ENCODE peak calls at places on chromosomes 12 and 14, in five cellular contexts. P, C, B, V and X are unnamed samples. For H3K27me3, the result is how much of the 10 kb centered on the place peaks cover.

GRCh38 chr14:61950340-61950739 is 188.1 kb downstream of the SNAPC1 start:
- DNase-seq in P (no peak), C (no peak), B (no peak), V (peak), X (no peak)

GRCh38 chr12:6224550-6224949 is 24.4 kb downstream of the CD9 start:
- DNase-seq in P (no peak), C (no peak), B (peak), V (no peak), X (no peak)

GRCh38 chr12:49293056-49293956 is 1.6 kb upstream of the PRPH start:
- DNase-seq in P (no peak), C (peak), B (no peak), V (no peak), X (no peak)

GRCh38 chr12:46657416-46658411 is 168.1 kb downstream of the SLC38A4 start:
- DNase-seq in P (no peak), C (no peak), B (no peak), V (peak), X (no peak)

GRCh38 chr14:36504805-36505192 is 15.2 kb downstream of the NKX2-1 start:
- DNase-seq in P (no peak), C (peak), B (no peak), V (no peak), X (no peak)

GRCh38 chr14:26597136-26598080 is at the start of gene NOVA1:
- DNase-seq in P (peak), C (peak), B (peak), V (peak), X (peak)

GRCh38 chr12:52243264-52243773 is 10.3 kb downstream of the KRT7 start:
- DNase-seq in P (no peak), C (no peak), B (no peak), V (peak), X (no peak)

GRCh38 chr14:61662437-61663311 is 32.6 kb upstream of the HIF1A start:
- DNase-seq in P (no peak), C (peak), B (no peak), V (peak), X (no peak)

GRCh38 chr12:30691122-30691879 is 4.4 kb downstream of the IPO8 start:
- DNase-seq in P (no peak), C (no peak), B (no peak), V (peak), X (no peak)

GRCh38 chr12:47903151-47903611 is 1.6 kb downstream of the VDR start:
- DNase-seq in P (no peak), C (no peak), B (no peak), V (peak), X (no peak)

GRCh38 chr12:45357547-45358417 is 141.9 kb downstream of the ANO6 start:
- DNase-seq in P (no peak), C (no peak), B (peak), V (peak), X (no peak)

GRCh38 chr12:27198036-27198435 is 46.0 kb upstream of the STK38L start:
- DNase-seq in P (no peak), C (no peak), B (peak), V (peak), X (no peak)

DNA sequence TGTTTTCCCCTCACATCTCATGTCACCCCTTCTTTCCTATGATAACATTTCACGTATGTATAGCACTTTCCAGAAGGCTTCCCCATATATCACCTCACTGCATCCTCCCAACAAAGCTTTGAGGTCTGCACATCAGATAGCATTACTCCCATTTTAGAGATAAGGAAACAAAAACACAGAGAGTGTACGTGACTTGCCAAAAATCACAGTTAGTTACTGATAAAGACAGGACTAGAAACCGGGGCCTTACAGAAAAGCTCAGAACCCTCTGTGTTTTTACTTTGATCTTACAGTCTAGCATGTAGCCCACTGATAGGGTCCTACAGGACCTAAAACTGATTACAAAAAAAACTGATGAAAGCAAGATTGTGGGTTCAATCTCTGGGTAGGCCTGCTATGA is 202.9 kb upstream of the CDKN3 start:
- DNase-seq in P (no peak), C (no peak), B (no peak), V (no peak), X (no peak)
- H3K27me3 ChIP-seq in P (under half), C (under half), B (under half), V (under half), X (under half)

GRCh38 chr14:105195533-105196227 is 14.6 kb upstream of the NUDT14 start:
- DNase-seq in P (peak), C (peak), B (no peak), V (no peak), X (no peak)

GRCh38 chr14:105199093-105199492 is 18.0 kb upstream of the NUDT14 start:
- DNase-seq in P (no peak), C (no peak), B (no peak), V (no peak), X (no peak)

GRCh38 chr14:105196228-105196960 is 15.3 kb upstream of the NUDT14 start:
- DNase-seq in P (peak), C (peak), B (no peak), V (no peak), X (no peak)

GRCh38 chr14:105198588-105198987 is 17.5 kb upstream of the NUDT14 start:
- DNase-seq in P (no peak), C (no peak), B (no peak), V (no peak), X (no peak)

GRCh38 chr14:105197274-105197673 is 16.2 kb upstream of the NUDT14 start:
- DNase-seq in P (peak), C (peak), B (no peak), V (peak), X (no peak)
- H3K27me3 ChIP-seq in P (under half), C (under half), B (under half), V (half or more), X (half or more)

GRCh38 chr12:109705291-109705690 is 8.3 kb upstream of the FAM222A start:
- DNase-seq in P (no peak), C (no peak), B (no peak), V (no peak), X (no peak)
- H3K27me3 ChIP-seq in P (under half), C (under half), B (under half), V (under half), X (under half)

GRCh38 chr12:57741413-57741789 is 2.9 kb upstream of the AGAP2 start:
- DNase-seq in P (no peak), C (no peak), B (no peak), V (no peak), X (no peak)
- H3K27me3 ChIP-seq in P (under half), C (half or more), B (under half), V (under half), X (under half)

GRCh38 chr14:58276208-58276607 is 22.1 kb upstream of the ARID4A start:
- DNase-seq in P (no peak), C (no peak), B (no peak), V (no peak), X (no peak)

GRCh38 chr14:58272589-58273372 is 25.6 kb upstream of the ARID4A start:
- DNase-seq in P (no peak), C (no peak), B (no peak), V (no peak), X (no peak)

GRCh38 chr14:58275527-58276190 is 22.7 kb upstream of the ARID4A start:
- DNase-seq in P (no peak), C (no peak), B (no peak), V (peak), X (no peak)

GRCh38 chr14:58270628-58271027 is 26.0 kb downstream of the PSMA3 start:
- DNase-seq in P (no peak), C (no peak), B (no peak), V (no peak), X (no peak)
- H3K27me3 ChIP-seq in P (under half), C (under half), B (under half), V (under half), X (under half)